ENCODE peak calls at places on chromosomes 3 and 15, in eight cellular contexts. One of them, this sample, is unnamed.

GRCh38 chr3:143850877-143851276 is 2.6 kb upstream of the SLC9A9 start:
- DNase-seq in endothelial cell: no peak
- DNase-seq in fibroblast of villous mesenchyme: no peak
- DNase-seq in anterior cingulate cortex: no peak
- DNase-seq in CD4-positive, alpha-beta memory T cell: no peak
- DNase-seq in retina: no peak
- DNase-seq in coronary artery: no peak
- DNase-seq in amniotic stem cell: no peak
- DNase-seq in this sample: no peak

GRCh38 chr15:60633426-60633968 is 154.6 kb upstream of the ICE2 start:
- DNase-seq in endothelial cell: no peak
- DNase-seq in fibroblast of villous mesenchyme: no peak
- DNase-seq in anterior cingulate cortex: no peak
- DNase-seq in CD4-positive, alpha-beta memory T cell: no peak
- DNase-seq in retina: no peak
- DNase-seq in coronary artery: no peak
- DNase-seq in amniotic stem cell: no peak
- DNase-seq in this sample: no peak

GRCh38 chr3:9769012-9769411 is 735 bp downstream of the CAMK1 start:
- DNase-seq in endothelial cell: no peak
- DNase-seq in fibroblast of villous mesenchyme: no peak
- DNase-seq in anterior cingulate cortex: no peak
- DNase-seq in CD4-positive, alpha-beta memory T cell: no peak
- DNase-seq in retina: no peak
- DNase-seq in coronary artery: no peak
- DNase-seq in amniotic stem cell: no peak
- DNase-seq in this sample: no peak

GRCh38 chr15:72782274-72782992 is 1.1 kb downstream of the ADPGK start:
- DNase-seq in endothelial cell: no peak
- DNase-seq in fibroblast of villous mesenchyme: peak; percentile 22
- DNase-seq in anterior cingulate cortex: no peak
- DNase-seq in CD4-positive, alpha-beta memory T cell: no peak
- DNase-seq in retina: no peak
- DNase-seq in coronary artery: no peak
- DNase-seq in amniotic stem cell: no peak
- DNase-seq in this sample: no peak

GRCh38 chr3:94159062-94159726 is 96.3 kb downstream of the NSUN3 start:
- DNase-seq in endothelial cell: no peak
- DNase-seq in fibroblast of villous mesenchyme: peak; percentile 84
- DNase-seq in anterior cingulate cortex: peak; percentile 1
- DNase-seq in CD4-positive, alpha-beta memory T cell: no peak
- DNase-seq in retina: no peak
- DNase-seq in coronary artery: no peak
- DNase-seq in amniotic stem cell: no peak
- DNase-seq in this sample: no peak

GRCh38 chr3:187989458-187990153 is 164.4 kb upstream of the LPP start:
- DNase-seq in endothelial cell: peak; percentile 16
- DNase-seq in fibroblast of villous mesenchyme: no peak
- DNase-seq in anterior cingulate cortex: peak; percentile 27
- DNase-seq in CD4-positive, alpha-beta memory T cell: no peak
- DNase-seq in retina: peak; percentile 36
- DNase-seq in coronary artery: no peak
- DNase-seq in amniotic stem cell: no peak
- DNase-seq in this sample: no peak

GRCh38 chr15:63504979-63505841 is 817 bp downstream of the USP3 start:
- DNase-seq in endothelial cell: peak; percentile 50
- DNase-seq in fibroblast of villous mesenchyme: peak; percentile 72
- DNase-seq in anterior cingulate cortex: peak; percentile 19
- DNase-seq in CD4-positive, alpha-beta memory T cell: peak; percentile 50
- DNase-seq in retina: peak; percentile 89
- DNase-seq in coronary artery: no peak
- DNase-seq in amniotic stem cell: peak; percentile 48
- DNase-seq in this sample: peak; percentile 56

GRCh38 chr3:148459931-148460513 is 237.7 kb upstream of the AGTR1 start:
- DNase-seq in endothelial cell: no peak
- DNase-seq in fibroblast of villous mesenchyme: peak; percentile 13
- DNase-seq in anterior cingulate cortex: no peak
- DNase-seq in CD4-positive, alpha-beta memory T cell: no peak
- DNase-seq in retina: no peak
- DNase-seq in coronary artery: no peak
- DNase-seq in amniotic stem cell: no peak
- DNase-seq in this sample: no peak

GRCh38 chr3:122942937-122943827 is 84.4 kb downstream of the SEMA5B start:
- DNase-seq in endothelial cell: peak; percentile 95
- DNase-seq in fibroblast of villous mesenchyme: peak; percentile 36
- DNase-seq in anterior cingulate cortex: peak; percentile 64
- DNase-seq in CD4-positive, alpha-beta memory T cell: no peak
- DNase-seq in retina: peak; percentile 87
- DNase-seq in coronary artery: no peak
- DNase-seq in amniotic stem cell: peak; percentile 13
- DNase-seq in this sample: peak; percentile 26

GRCh38 chr3:169026543-169027181 is 636.9 kb downstream of the MECOM start:
- DNase-seq in endothelial cell: no peak
- DNase-seq in fibroblast of villous mesenchyme: peak; percentile 55
- DNase-seq in anterior cingulate cortex: no peak
- DNase-seq in CD4-positive, alpha-beta memory T cell: no peak
- DNase-seq in retina: no peak
- DNase-seq in coronary artery: no peak
- DNase-seq in amniotic stem cell: peak; percentile 23
- DNase-seq in this sample: no peak

GRCh38 chr3:172654470-172654869 is 56.4 kb downstream of the NCEH1 start:
- DNase-seq in endothelial cell: no peak
- DNase-seq in fibroblast of villous mesenchyme: no peak
- DNase-seq in anterior cingulate cortex: no peak
- DNase-seq in CD4-positive, alpha-beta memory T cell: no peak
- DNase-seq in retina: no peak
- DNase-seq in coronary artery: no peak
- DNase-seq in amniotic stem cell: no peak
- DNase-seq in this sample: no peak

GRCh38 chr15:65400760-65401606 is 21.8 kb downstream of the IGDCC4 start:
- DNase-seq in endothelial cell: peak; percentile 86
- DNase-seq in fibroblast of villous mesenchyme: peak; percentile 78
- DNase-seq in anterior cingulate cortex: peak; percentile 50
- DNase-seq in CD4-positive, alpha-beta memory T cell: peak; percentile 23
- DNase-seq in retina: peak; percentile 86
- DNase-seq in coronary artery: no peak
- DNase-seq in amniotic stem cell: no peak
- DNase-seq in this sample: peak; percentile 16

GRCh38 chr3:21722301-21722700 is 28.7 kb downstream of the ZNF385D start:
- DNase-seq in endothelial cell: no peak
- DNase-seq in fibroblast of villous mesenchyme: no peak
- DNase-seq in anterior cingulate cortex: no peak
- DNase-seq in CD4-positive, alpha-beta memory T cell: no peak
- DNase-seq in retina: no peak
- DNase-seq in coronary artery: no peak
- DNase-seq in amniotic stem cell: no peak
- DNase-seq in this sample: no peak

GRCh38 chr15:85763157-85763556 is 31.6 kb downstream of the KLHL25 start:
- DNase-seq in endothelial cell: no peak
- DNase-seq in fibroblast of villous mesenchyme: no peak
- DNase-seq in anterior cingulate cortex: peak; percentile 69
- DNase-seq in CD4-positive, alpha-beta memory T cell: no peak
- DNase-seq in retina: no peak
- DNase-seq in coronary artery: no peak
- DNase-seq in amniotic stem cell: no peak
- DNase-seq in this sample: peak; percentile 19

GRCh38 chr3:46607603-46608028 is 4.7 kb upstream of the FAM240A start:
- DNase-seq in endothelial cell: peak; percentile 35
- DNase-seq in fibroblast of villous mesenchyme: peak; percentile 5
- DNase-seq in anterior cingulate cortex: no peak
- DNase-seq in CD4-positive, alpha-beta memory T cell: no peak
- DNase-seq in retina: no peak
- DNase-seq in coronary artery: no peak
- DNase-seq in amniotic stem cell: no peak
- DNase-seq in this sample: no peak

GRCh38 chr3:123346726-123347125 is 102.2 kb downstream of the ADCY5 start:
- DNase-seq in endothelial cell: no peak
- DNase-seq in fibroblast of villous mesenchyme: no peak
- DNase-seq in anterior cingulate cortex: peak; percentile 26
- DNase-seq in CD4-positive, alpha-beta memory T cell: no peak
- DNase-seq in retina: peak; percentile 65
- DNase-seq in coronary artery: peak; percentile 82
- DNase-seq in amniotic stem cell: no peak
- DNase-seq in this sample: no peak

GRCh38 chr3:43998841-43999805 is 242.6 kb upstream of the TOPAZ1 start:
- DNase-seq in endothelial cell: peak; percentile 32
- DNase-seq in fibroblast of villous mesenchyme: peak; percentile 13
- DNase-seq in anterior cingulate cortex: peak; percentile 69
- DNase-seq in CD4-positive, alpha-beta memory T cell: no peak
- DNase-seq in retina: peak; percentile 86
- DNase-seq in coronary artery: no peak
- DNase-seq in amniotic stem cell: no peak
- DNase-seq in this sample: no peak

GRCh38 chr3:194089357-194090177 is 46.4 kb upstream of the HES1 start:
- DNase-seq in endothelial cell: no peak
- DNase-seq in fibroblast of villous mesenchyme: peak; percentile 100
- DNase-seq in anterior cingulate cortex: peak; percentile 31
- DNase-seq in CD4-positive, alpha-beta memory T cell: no peak
- DNase-seq in retina: no peak
- DNase-seq in coronary artery: peak; percentile 79
- DNase-seq in amniotic stem cell: peak; percentile 32
- DNase-seq in this sample: peak; percentile 26

GRCh38 chr15:60002528-60003218 is 1.4 kb upstream of the FOXB1 start:
- DNase-seq in endothelial cell: no peak
- DNase-seq in fibroblast of villous mesenchyme: no peak
- DNase-seq in anterior cingulate cortex: no peak
- DNase-seq in CD4-positive, alpha-beta memory T cell: no peak
- DNase-seq in retina: peak; percentile 49
- DNase-seq in coronary artery: no peak
- DNase-seq in amniotic stem cell: no peak
- DNase-seq in this sample: no peak

GRCh38 chr15:80562033-80562432 is 133.1 kb upstream of the ABHD17C start:
- DNase-seq in endothelial cell: no peak
- DNase-seq in fibroblast of villous mesenchyme: no peak
- DNase-seq in anterior cingulate cortex: no peak
- DNase-seq in CD4-positive, alpha-beta memory T cell: no peak
- DNase-seq in retina: no peak
- DNase-seq in coronary artery: peak; percentile 56
- DNase-seq in amniotic stem cell: no peak
- DNase-seq in this sample: no peak

GRCh38 chr3:61449327-61450040 is 111.9 kb upstream of the PTPRG start:
- DNase-seq in endothelial cell: no peak
- DNase-seq in fibroblast of villous mesenchyme: peak; percentile 5
- DNase-seq in anterior cingulate cortex: no peak
- DNase-seq in CD4-positive, alpha-beta memory T cell: no peak
- DNase-seq in retina: no peak
- DNase-seq in coronary artery: no peak
- DNase-seq in amniotic stem cell: no peak
- DNase-seq in this sample: no peak

GRCh38 chr15:76196286-76196948 is 114.9 kb downstream of the ETFA start:
- DNase-seq in endothelial cell: no peak
- DNase-seq in fibroblast of villous mesenchyme: peak; percentile 98
- DNase-seq in anterior cingulate cortex: peak; percentile 34
- DNase-seq in CD4-positive, alpha-beta memory T cell: no peak
- DNase-seq in retina: no peak
- DNase-seq in coronary artery: no peak
- DNase-seq in amniotic stem cell: peak; percentile 25
- DNase-seq in this sample: no peak

GRCh38 chr15:48856947-48857346 is 21.0 kb upstream of the EID1 start:
- DNase-seq in endothelial cell: no peak
- DNase-seq in fibroblast of villous mesenchyme: peak; percentile 34
- DNase-seq in anterior cingulate cortex: no peak
- DNase-seq in CD4-positive, alpha-beta memory T cell: no peak
- DNase-seq in retina: no peak
- DNase-seq in coronary artery: no peak
- DNase-seq in amniotic stem cell: no peak
- DNase-seq in this sample: no peak

GRCh38 chr15:39717134-39717533 is 65.5 kb downstream of the FSIP1 start:
- DNase-seq in endothelial cell: no peak
- DNase-seq in fibroblast of villous mesenchyme: no peak
- DNase-seq in anterior cingulate cortex: no peak
- DNase-seq in CD4-positive, alpha-beta memory T cell: no peak
- DNase-seq in retina: no peak
- DNase-seq in coronary artery: no peak
- DNase-seq in amniotic stem cell: no peak
- DNase-seq in this sample: no peak

This sample was measured in nucleus accumbens.